ENCODE peak calls at places on chromosomes 3 and 15, in five cellular contexts. P is HTR-8/SVneo, J is nephron progenitor cell, S is HEK293T, E is WTC11. O is an unnamed sample.

GRCh38 chr15:43518073-43518761 is 809 bp downstream of the MAP1A start:
- DNase-seq in S (no peak), J (peak; percentile 40), E (peak; percentile 31), P (no peak), O (no peak)

GRCh38 chr3:178584722-178585121 is 48.5 kb downstream of the KCNMB2 start:
- DNase-seq in E (no peak), P (no peak), S (no peak), J (no peak), O (no peak)

GRCh38 chr3:14125193-14126016 is 553 bp downstream of the TMEM43 start:
- DNase-seq in E (peak; percentile 48), J (peak; percentile 66), P (peak; percentile 68), S (peak; percentile 58), O (peak; percentile 47)

GRCh38 chr15:91468861-91469260 is 368.8 kb downstream of the SV2B start:
- DNase-seq in E (no peak), P (no peak), J (no peak), S (no peak), O (no peak)

GRCh38 chr3:123723527-123724168 is 138.8 kb upstream of the HACD2 start:
- DNase-seq in P (peak; percentile 81), S (peak; percentile 80), E (peak; percentile 63), J (peak; percentile 68), O (peak; percentile 39)

GRCh38 chr3:65483475-65483874 is 555.2 kb downstream of the MAGI1 start:
- DNase-seq in S (no peak), J (no peak), E (peak; percentile 25), P (no peak), O (no peak)

GRCh38 chr3:133927543-133928066 is 31.9 kb upstream of the RAB6B start:
- DNase-seq in E (peak; percentile 53), J (peak; percentile 91), S (peak; percentile 87), P (peak; percentile 62), O (peak; percentile 54)

GRCh38 chr3:119969759-119970158 is 124.5 kb downstream of the GSK3B start:
- DNase-seq in P (no peak), E (no peak), J (no peak), S (no peak), O (no peak)

GRCh38 chr3:50269460-50269859 is 513 bp downstream of the SEMA3B start:
- DNase-seq in J (no peak), E (no peak), P (no peak), S (no peak), O (no peak)

GRCh38 chr15:44536298-44536961 is 517 bp upstream of the EIF3J start:
- DNase-seq in P (peak; percentile 82), S (peak; percentile 58), J (peak; percentile 85), E (peak; percentile 82), O (no peak)

GRCh38 chr3:178244653-178245384 is 291.4 kb upstream of the KCNMB2 start:
- DNase-seq in P (no peak), E (no peak), S (peak; percentile 9), J (no peak), O (no peak)

GRCh38 chr15:80695099-80695910 is at the start of gene ABHD17C:
- DNase-seq in S (peak; percentile 77), J (peak; percentile 73), P (peak; percentile 38), E (peak; percentile 58), O (peak; percentile 32)

O was measured in activated T-helper 2 cell treated with anti-CD3 and anti-CD28 coated beads, Interferon-gamma antibody, Interleukin-2, Interleukin-4, amounts not matched to agents 10 μg/mL and 5 μg/mL and 100 μg/mL, durations not matched to agents 14 hours and 24 hours and 36 hours.